ENCODE peak calls at places on chromosomes 16 and 17, in ten cellular contexts. Q is ovary, D is IMR-90, W is tibial artery, Y is GM23248, I is suprapubic skin, K is SJSA1, L is Peyer's patch, Z is vagina, V is colonic mucosa. M is an unnamed sample.
A peak's percentile ranks its signal among the peaks of the same experiment; 100 is the strongest.

GRCh38 chr17:9298135-9298534 is 276.8 kb downstream of the NTN1 start:
- DNase-seq in Q (no peak), D (no peak), W (no peak), Y (no peak), I (no peak), K (no peak), L (peak; percentile 77), Z (no peak), V (peak; percentile 58), M (no peak)

GRCh38 chr16:21183995-21184394 is 25.5 kb downstream of the LDAF1 start:
- DNase-seq in Q (no peak), D (no peak), W (no peak), Y (no peak), I (no peak), K (no peak), L (no peak), Z (no peak), V (no peak), M (no peak)

GRCh38 chr17:45108595-45109521 is 23.5 kb downstream of the PLCD3 start:
- DNase-seq in Q (no peak), D (no peak), W (no peak), Y (no peak), I (no peak), K (no peak), L (no peak), Z (no peak), V (no peak), M (no peak)

GRCh38 chr17:9228408-9229159 is 207.3 kb downstream of the NTN1 start:
- DNase-seq in Q (no peak), D (peak; percentile 58), W (no peak), Y (peak; percentile 93), I (no peak), K (no peak), L (no peak), Z (no peak), V (no peak), M (no peak)

GRCh38 chr17:73415782-73416181 is 104.0 kb upstream of the CDC42EP4 start:
- DNase-seq in Q (no peak), D (no peak), W (no peak), Y (no peak), I (no peak), K (no peak), L (no peak), Z (no peak), V (no peak), M (no peak)

GRCh38 chr16:13940397-13940933 is 20.5 kb downstream of the ERCC4 start:
- DNase-seq in Q (no peak), D (no peak), W (no peak), Y (no peak), I (no peak), K (no peak), L (no peak), Z (no peak), V (no peak), M (no peak)

GRCh38 chr17:10349403-10349802 is 23.4 kb downstream of the MYH13 start:
- DNase-seq in Q (no peak), D (no peak), W (no peak), Y (peak; percentile 11), I (peak; percentile 35), K (no peak), L (no peak), Z (no peak), V (no peak), M (no peak)

GRCh38 chr17:77312061-77312684 is 171.4 kb downstream of the SEC14L1 start:
- DNase-seq in Q (peak; percentile 80), D (no peak), W (no peak), Y (no peak), I (no peak), K (no peak), L (peak; percentile 24), Z (no peak), V (no peak), M (no peak)

GRCh38 chr16:807345-808251 is 7.1 kb upstream of the GNG13 start:
- DNase-seq in Q (peak; percentile 96), D (peak; percentile 86), W (peak; percentile 95), Y (peak; percentile 99), I (peak; percentile 96), K (peak; percentile 95), L (peak; percentile 94), Z (no peak), V (peak; percentile 94), M (peak; percentile 79)

GRCh38 chr17:59798111-59798510 is 90.7 kb downstream of the VMP1 start:
- DNase-seq in Q (no peak), D (no peak), W (no peak), Y (no peak), I (no peak), K (no peak), L (no peak), Z (no peak), V (no peak), M (no peak)

GRCh38 chr17:47686276-47686635 is 7.7 kb upstream of the TBKBP1 start:
- DNase-seq in Q (no peak), D (peak; percentile 58), W (no peak), Y (peak; percentile 86), I (no peak), K (no peak), L (no peak), Z (no peak), V (no peak), M (no peak)

GRCh38 chr17:39487946-39488345 is 26.7 kb downstream of the CDK12 start:
- DNase-seq in Q (no peak), D (peak; percentile 25), W (peak; percentile 23), Y (peak; percentile 33), I (no peak), K (no peak), L (no peak), Z (no peak), V (no peak), M (no peak)

GRCh38 chr16:1193143-1193824 is 31.8 kb downstream of the TPSG1 start:
- DNase-seq in Q (no peak), D (no peak), W (no peak), Y (no peak), I (no peak), K (no peak), L (no peak), Z (no peak), V (no peak), M (no peak)

GRCh38 chr17:62720126-62720850 is 87.8 kb downstream of the MARCHF10 start:
- DNase-seq in Q (no peak), D (no peak), W (no peak), Y (no peak), I (no peak), K (no peak), L (no peak), Z (no peak), V (no peak), M (peak; percentile 27)

GRCh38 chr16:11576427-11577289 is 10.1 kb downstream of the LITAF start:
- DNase-seq in Q (peak; percentile 21), D (no peak), W (no peak), Y (no peak), I (no peak), K (no peak), L (peak; percentile 35), Z (no peak), V (no peak), M (no peak)

GRCh38 chr16:48271728-48272127 is 24.4 kb upstream of the ABCC11 start:
- DNase-seq in Q (no peak), D (peak; percentile 38), W (no peak), Y (peak; percentile 35), I (no peak), K (no peak), L (no peak), Z (no peak), V (no peak), M (no peak)
- H3K27ac ChIP-seq in Q (no peak overlapping the region), D (no peak overlapping the region), W (peak overlapping the region; percentile 81), Y (no peak overlapping the region), I (no peak overlapping the region), K (no peak overlapping the region), L (no peak overlapping the region), Z (no peak overlapping the region), V (no peak overlapping the region), M (no peak overlapping the region)

GRCh38 chr16:84527486-84528269 is 23.2 kb upstream of the MEAK7 start:
- DNase-seq in Q (no peak), D (no peak), W (no peak), Y (no peak), I (no peak), K (no peak), L (no peak), Z (no peak), V (no peak), M (no peak)
- H3K4me3 ChIP-seq in Q (no peak overlapping the region), D (no peak overlapping the region), W (peak overlapping the region; percentile 12), Y (no peak overlapping the region), I (peak overlapping the region; percentile 10), K (no peak overlapping the region), L (no peak overlapping the region), Z (peak overlapping the region; percentile 20), V (no peak overlapping the region), M (peak overlapping the region; percentile 46)

GRCh38 chr16:73732681-73733080 is 563.9 kb upstream of the PSMD7 start:
- DNase-seq in Q (no peak), D (no peak), W (no peak), Y (no peak), I (no peak), K (no peak), L (no peak), Z (no peak), V (no peak), M (no peak)
- H3K9me3 ChIP-seq in Q (no peaks in the 10 kb centered on the region), D (no peaks in the 10 kb centered on the region), W (no peaks in the 10 kb centered on the region), Y (no peaks in the 10 kb centered on the region), I (no peaks in the 10 kb centered on the region), K (no peaks in the 10 kb centered on the region), L (no peaks in the 10 kb centered on the region), Z (no peaks in the 10 kb centered on the region), V (no peaks in the 10 kb centered on the region), M (no peaks in the 10 kb centered on the region)

DNA sequence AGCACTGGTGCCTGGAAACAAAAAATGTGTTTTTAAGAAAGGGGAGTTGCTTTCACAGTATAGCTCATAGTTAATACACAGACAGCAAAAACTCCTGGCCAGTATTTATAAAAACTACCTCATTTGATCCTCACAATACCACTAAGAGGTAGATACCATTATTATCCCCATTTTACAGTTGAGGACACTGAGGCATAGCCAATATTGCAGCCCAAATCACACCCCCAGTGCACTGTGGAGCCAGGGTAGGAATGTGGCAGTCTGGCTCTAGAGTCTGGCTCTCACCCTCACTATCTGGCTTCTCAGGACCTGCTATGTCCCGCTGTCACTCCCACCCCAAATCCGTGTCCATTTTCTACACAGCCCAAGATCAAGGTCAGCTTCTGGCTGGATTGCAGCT is 2.6 kb downstream of the ARHGAP23 start:
- DNase-seq in Q (no peak), D (no peak), W (no peak), Y (no peak), I (no peak), K (no peak), L (no peak), Z (no peak), V (no peak), M (no peak)
- H3K27ac ChIP-seq in Q (no peak overlapping the region), D (no peak overlapping the region), W (peak overlapping the region; percentile 91), Y (peak overlapping the region; percentile 49), I (no peak overlapping the region), K (no peak overlapping the region), L (no peak overlapping the region), Z (peak overlapping the region; percentile 92), V (no peak overlapping the region), M (no peak overlapping the region)

DNA sequence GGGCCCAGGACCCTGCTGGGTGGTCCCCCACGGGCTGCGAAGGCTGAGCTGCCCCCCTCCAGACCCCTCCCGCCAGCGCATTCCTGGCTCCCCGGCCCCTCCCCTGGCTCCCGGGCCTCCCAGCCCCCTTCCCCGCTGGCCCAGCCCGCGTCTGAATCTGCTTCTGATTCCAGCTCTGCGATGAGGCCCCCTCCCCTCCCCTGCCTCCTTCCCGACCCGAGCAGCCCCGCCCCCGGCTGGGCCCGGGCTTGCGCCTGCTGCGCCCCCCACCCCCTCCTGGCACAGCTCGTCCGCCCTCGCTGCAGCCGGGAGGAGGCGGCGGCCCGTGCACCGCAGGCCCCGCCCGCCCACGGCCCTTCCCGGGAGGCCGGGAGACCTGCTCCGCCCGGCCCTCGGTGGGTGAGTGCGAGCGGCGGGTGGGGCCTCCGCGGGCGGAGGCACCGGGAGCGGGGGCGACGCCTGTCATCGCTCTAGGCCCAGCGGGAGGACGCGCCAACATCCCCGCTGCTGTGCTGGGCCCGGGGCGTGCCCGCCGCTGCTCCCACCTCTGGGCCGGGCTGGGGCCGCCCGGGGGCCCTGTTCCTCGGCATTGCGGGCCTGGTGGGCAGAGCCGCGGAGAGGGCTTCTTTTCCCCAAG is at the start of gene NTN3:
- DNase-seq in Q (peak; percentile 43), D (no peak), W (no peak), Y (peak; percentile 58), I (no peak), K (no peak), L (no peak), Z (no peak), V (no peak), M (peak; percentile 68)
- H3K4me3 ChIP-seq in Q (no peak within 1 kb of the TSS), D (peak within 1 kb of the TSS; percentile 27), W (no peak within 1 kb of the TSS), Y (peak within 1 kb of the TSS; percentile 31), I (peak within 1 kb of the TSS; percentile 35), K (peak within 1 kb of the TSS; percentile 16), L (peak within 1 kb of the TSS; percentile 26), Z (peak within 1 kb of the TSS; percentile 17), V (peak within 1 kb of the TSS; percentile 11), M (peak within 1 kb of the TSS; percentile 51)

M was measured in SJCRH30.